ENCODE peak calls at places on chromosomes 6 and 20, in ten cellular contexts. S, B, G, J, P, X, R, L, T and V are unnamed samples.
A peak's percentile ranks its signal among the peaks of the same experiment; 100 is the strongest.

GRCh38 chr6:34243131-34243771 is 5.6 kb downstream of the SMIM29 start:
- DNase-seq in B (peak; percentile 1), L (peak; percentile 92), P (no peak), X (peak; percentile 57), R (no peak), J (no peak), S (no peak), T (no peak), G (no peak), V (no peak)

GRCh38 chr6:84645000-84645399 is 119.4 kb downstream of the TBX18 start:
- DNase-seq in P (no peak), J (no peak), L (peak; percentile 86), T (no peak), X (no peak), S (no peak), G (peak; percentile 72), B (no peak), R (no peak), V (no peak)

GRCh38 chr6:39214846-39215639 is 14.2 kb downstream of the KCNK5 start:
- DNase-seq in L (no peak), X (no peak), T (no peak), J (no peak), B (no peak), G (no peak), R (no peak), S (no peak), P (no peak), V (no peak)

GRCh38 chr6:1610497-1611321 is 994 bp downstream of the FOXC1 start:
- DNase-seq in L (peak; percentile 63), T (peak; percentile 41), P (no peak), S (no peak), J (no peak), G (peak; percentile 53), R (no peak), X (peak; percentile 38), B (peak; percentile 55), V (no peak)

GRCh38 chr20:47063407-47063806 is 168.8 kb downstream of the EYA2 start:
- DNase-seq in J (no peak), S (no peak), T (no peak), R (no peak), B (no peak), L (no peak), X (no peak), G (peak; percentile 30), P (no peak), V (no peak)

GRCh38 chr20:56859751-56860366 is 230.8 kb downstream of the TFAP2C start:
- DNase-seq in T (no peak), B (peak; percentile 92), P (no peak), G (no peak), X (no peak), S (no peak), J (no peak), R (no peak), L (no peak), V (no peak)

GRCh38 chr6:111176038-111176762 is 88.9 kb downstream of the SLC16A10 start:
- DNase-seq in B (no peak), L (no peak), T (no peak), G (no peak), P (no peak), J (no peak), S (no peak), R (no peak), X (no peak), V (no peak)

GRCh38 chr6:12051861-12052368 is 39.8 kb downstream of the HIVEP1 start:
- DNase-seq in L (no peak), P (no peak), S (no peak), J (peak; percentile 39), R (peak; percentile 19), X (no peak), B (no peak), T (no peak), G (no peak), V (no peak)

GRCh38 chr6:116763871-116764270 is 1.6 kb downstream of the FAM162B start:
- DNase-seq in P (no peak), B (no peak), G (no peak), X (no peak), L (peak; percentile 71), S (no peak), J (no peak), T (no peak), R (no peak), V (no peak)

GRCh38 chr6:143675946-143676345 is 1.8 kb upstream of the PHACTR2 start:
- DNase-seq in P (no peak), L (peak; percentile 43), G (peak; percentile 24), R (no peak), T (no peak), J (no peak), B (no peak), S (no peak), X (no peak), V (no peak)